ENCODE peak calls at places on chromosomes 6 and 20, in eight cellular contexts. D, C, S, N, T, U, J and H are unnamed samples. For H3K4me1, the result is how much of the 10 kb centered on the place peaks cover.

GRCh38 chr20:35718972-35719635 is 19.9 kb downstream of the ROMO1 start:
- DNase-seq in T (no peak), U (no peak), C (no peak), J (no peak), D (no peak), N (no peak), S (no peak), H (no peak)

GRCh38 chr20:40670251-40670650 is 18.8 kb downstream of the MAFB start:
- DNase-seq in J (no peak), C (no peak), S (no peak), T (no peak), D (no peak), N (no peak), U (no peak), H (no peak)

GRCh38 chr6:166625356-166625755 is 1.7 kb downstream of the RPS6KA2 start:
- DNase-seq in T (no peak), N (peak), D (no peak), J (no peak), U (no peak), C (no peak), S (no peak), H (no peak)

GRCh38 chr20:55251170-55251569 is 754.1 kb downstream of the CBLN4 start:
- DNase-seq in U (no peak), N (no peak), J (no peak), C (no peak), T (no peak), S (no peak), D (no peak), H (no peak)

GRCh38 chr20:51121901-51122412 is 99.0 kb upstream of the KCNG1 start:
- DNase-seq in N (peak), T (no peak), J (no peak), S (no peak), C (no peak), D (no peak), U (no peak), H (no peak)

GRCh38 chr6:111306104-111306888 is 176.7 kb downstream of the REV3L start:
- DNase-seq in D (no peak), J (no peak), N (no peak), S (no peak), U (no peak), C (no peak), T (no peak), H (no peak)

GRCh38 chr6:151719070-151719469 is 88.4 kb upstream of the ESR1 start:
- DNase-seq in S (no peak), T (no peak), C (no peak), J (no peak), N (no peak), U (no peak), D (no peak), H (no peak)

GRCh38 chr6:165915022-165915770 is 252.2 kb upstream of the PDE10A start:
- DNase-seq in S (no peak), J (no peak), D (no peak), N (no peak), T (no peak), U (no peak), C (no peak), H (no peak)

GRCh38 chr6:44257007-44257752 is at the start of gene SLC35B2:
- DNase-seq in D (peak), N (peak), T (peak), U (peak), C (peak), S (peak), J (peak), H (peak)

GRCh38 chr6:1597121-1597744 is 12.5 kb upstream of the FOXC1 start:
- DNase-seq in J (no peak), T (no peak), N (no peak), U (no peak), S (no peak), D (no peak), C (no peak), H (no peak)

GRCh38 chr6:31332637-31333602 is 24.1 kb downstream of the HLA-B start:
- DNase-seq in D (no peak), J (no peak), S (no peak), N (no peak), C (no peak), T (no peak), U (no peak), H (no peak)

GRCh38 chr6:1858191-1858590 is 248.5 kb downstream of the FOXC1 start:
- DNase-seq in T (no peak), D (no peak), U (no peak), N (no peak), C (no peak), J (no peak), S (no peak), H (no peak)

GRCh38 chr20:25039697-25040437 is 18.1 kb downstream of the ACSS1 start:
- DNase-seq in N (peak), D (peak), T (peak), S (peak), J (peak), U (peak), C (no peak), H (no peak)

GRCh38 chr20:25038591-25039015 is 19.3 kb downstream of the ACSS1 start:
- DNase-seq in N (no peak), J (no peak), C (no peak), T (no peak), D (no peak), S (no peak), U (peak), H (no peak)

GRCh38 chr20:25038103-25038410 is 19.9 kb downstream of the ACSS1 start:
- DNase-seq in N (no peak), C (no peak), U (no peak), T (no peak), S (no peak), D (no peak), J (no peak), H (no peak)

GRCh38 chr20:25041813-25042530 is 16.0 kb downstream of the ACSS1 start:
- DNase-seq in N (no peak), J (no peak), C (no peak), S (no peak), T (no peak), D (no peak), U (peak), H (no peak)

DNA sequence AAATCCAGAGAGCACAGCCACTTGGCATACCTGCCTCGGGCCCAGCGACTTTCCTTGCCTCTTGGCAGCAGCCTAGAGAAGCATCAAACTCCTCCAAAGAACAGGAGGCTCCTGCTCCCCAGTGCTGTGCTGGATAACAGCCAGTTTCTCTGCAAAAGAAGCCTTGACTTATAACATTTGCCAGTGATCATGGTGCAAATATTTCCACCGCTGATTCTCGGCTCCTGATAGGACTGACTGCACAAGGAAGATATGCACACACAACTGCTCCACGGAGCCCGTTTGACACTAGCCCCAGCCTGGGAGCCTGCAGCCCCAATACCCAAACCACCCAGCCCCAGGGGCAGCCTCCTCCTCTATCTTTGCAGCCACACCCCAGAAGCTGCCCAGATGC is 17.5 kb downstream of the ACSS1 start:
- DNase-seq in S (peak), N (peak), U (peak), T (peak), D (peak), J (peak), C (no peak), H (no peak)
- H3K4me1 ChIP-seq in S (under half), N (under half), U (half or more), T (half or more), D (half or more), J (half or more), C (under half), H (half or more)

DNA sequence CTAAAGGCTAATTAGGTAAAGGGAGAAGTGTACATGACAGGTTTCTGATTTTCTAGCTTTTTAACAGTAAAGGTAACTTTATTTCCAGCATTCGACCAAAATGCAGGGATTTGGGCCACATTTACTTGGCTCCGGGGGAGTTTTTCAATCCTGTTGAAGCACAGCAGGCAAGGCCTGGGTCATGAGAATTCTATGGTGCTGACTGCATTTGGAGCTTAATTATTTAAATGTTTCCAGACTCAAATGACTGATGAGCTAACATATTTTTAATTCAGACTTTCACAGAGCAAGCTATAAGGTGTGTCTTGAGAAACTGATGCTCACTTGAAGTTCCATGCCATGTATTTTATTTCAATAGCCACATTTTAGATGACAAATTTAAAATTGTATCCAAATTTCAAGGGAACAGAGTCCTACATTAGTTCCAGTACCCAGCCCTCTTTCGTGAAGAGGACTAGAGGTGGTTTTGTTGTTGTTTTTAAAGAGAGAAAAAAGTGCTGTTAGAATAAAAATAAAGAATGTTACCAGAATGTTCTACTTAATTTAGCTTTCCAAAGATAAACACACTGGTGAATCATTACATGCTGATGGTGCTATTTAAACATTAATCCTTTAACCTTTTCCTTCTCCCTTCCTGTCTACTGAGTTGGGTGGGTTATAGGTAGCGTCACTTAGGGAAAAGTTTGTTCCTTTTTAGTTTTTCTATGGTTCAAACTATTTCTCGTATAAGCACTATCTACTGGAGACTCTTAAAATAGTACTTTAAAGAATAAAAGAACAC is 82.3 kb upstream of the PHACTR2 start:
- DNase-seq in T (no peak), U (no peak), D (no peak), C (no peak), N (no peak), S (no peak), J (no peak), H (no peak)
- H3K27ac ChIP-seq in T (no peak), U (no peak), D (no peak), C (no peak), N (no peak), S (peak), J (peak), H (no peak)

GRCh38 chr6:119350202-119351004 is 842 bp upstream of the MAN1A1 start:
- DNase-seq in C (no peak), S (no peak), J (no peak), D (peak), U (no peak), T (peak), N (peak), H (no peak)
- H3K4me1 ChIP-seq in C (under half), S (under half), J (half or more), D (under half), U (under half), T (half or more), N (under half), H (under half)

DNA sequence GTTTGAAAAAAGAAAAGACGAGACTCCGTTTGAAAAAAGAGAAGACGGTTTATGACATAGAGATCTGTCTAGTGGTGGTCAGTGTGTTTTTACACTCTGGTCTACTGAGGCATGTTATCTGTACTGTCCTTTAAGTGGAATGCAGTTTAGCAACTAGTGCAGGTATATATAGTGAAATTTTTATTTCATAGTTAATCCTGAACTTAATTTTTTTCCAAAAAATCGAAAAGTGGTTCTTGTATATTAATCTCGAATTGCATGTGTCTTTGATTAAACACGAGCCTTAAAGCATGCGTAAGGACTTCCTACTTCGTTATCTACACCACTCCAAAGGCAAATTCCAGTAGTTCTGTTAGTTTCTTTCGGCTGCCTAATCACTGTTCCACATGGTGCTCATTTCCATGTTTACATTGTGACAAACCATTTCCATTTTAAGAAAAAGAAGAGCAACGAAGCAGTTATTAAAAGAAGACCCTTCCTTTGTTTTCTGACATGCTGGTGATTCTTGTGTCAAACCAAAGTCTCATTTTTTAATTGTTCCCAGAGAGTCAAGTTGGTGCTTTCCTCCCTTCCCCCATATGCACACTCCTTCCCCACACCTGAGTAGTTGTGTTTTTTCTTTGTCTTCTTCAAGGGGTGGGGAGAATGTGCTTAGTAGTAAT is 2.3 kb downstream of the SNX9 start:
- DNase-seq in T (no peak), U (no peak), C (no peak), D (no peak), N (peak), S (no peak), J (no peak), H (no peak)
- H3K27ac ChIP-seq in T (peak), U (peak), C (no peak), D (no peak), N (no peak), S (peak), J (peak), H (no peak)

GRCh38 chr6:41975276-41975675 is 33.7 kb upstream of the CCND3 start:
- DNase-seq in N (no peak), D (no peak), C (no peak), T (no peak), S (no peak), U (no peak), J (no peak), H (no peak)

GRCh38 chr6:41974281-41974825 is 32.7 kb upstream of the CCND3 start:
- DNase-seq in N (no peak), U (no peak), C (no peak), J (no peak), D (no peak), T (no peak), S (no peak), H (peak)

GRCh38 chr6:41976794-41977484 is 35.3 kb upstream of the CCND3 start:
- DNase-seq in T (no peak), S (no peak), D (no peak), C (no peak), J (no peak), N (peak), U (no peak), H (no peak)
- H3K4me1 ChIP-seq in T (under half), S (under half), D (under half), C (under half), J (under half), N (under half), U (under half), H (under half)

GRCh38 chr20:62796699-62797491 is 622 bp downstream of the MRGBP start:
- DNase-seq in U (no peak), J (no peak), D (peak), S (no peak), C (no peak), N (no peak), T (no peak), H (peak)

GRCh38 chr20:62799036-62799435 is 2.8 kb downstream of the MRGBP start:
- DNase-seq in U (no peak), J (no peak), N (no peak), D (no peak), T (no peak), C (no peak), S (no peak), H (peak)

GRCh38 chr20:62799459-62799858 is 3.2 kb downstream of the MRGBP start:
- DNase-seq in J (no peak), U (no peak), S (no peak), D (no peak), N (no peak), C (no peak), T (no peak), H (no peak)

GRCh38 chr20:62799873-62800272 is 3.6 kb downstream of the MRGBP start:
- DNase-seq in J (no peak), D (no peak), N (no peak), T (no peak), S (no peak), U (no peak), C (no peak), H (no peak)

GRCh38 chr20:62797671-62798532 is 1.6 kb downstream of the MRGBP start:
- DNase-seq in T (no peak), N (no peak), S (no peak), U (no peak), D (no peak), J (peak), C (no peak), H (peak)
- H3K27ac ChIP-seq in T (peak), N (no peak), S (peak), U (peak), D (peak), J (peak), C (no peak), H (peak)

GRCh38 chr6:163435013-163435412 is 20.5 kb downstream of the QKI start:
- DNase-seq in N (no peak), U (no peak), J (no peak), C (no peak), S (no peak), T (no peak), D (no peak), H (no peak)

GRCh38 chr6:163427498-163428254 is 13.2 kb downstream of the QKI start:
- DNase-seq in J (no peak), C (no peak), T (no peak), D (no peak), U (no peak), N (peak), S (no peak), H (no peak)

GRCh38 chr6:163432300-163432699 is 17.8 kb downstream of the QKI start:
- DNase-seq in U (no peak), J (no peak), N (no peak), C (no peak), D (no peak), S (no peak), T (no peak), H (no peak)

GRCh38 chr6:163428373-163428772 is 13.9 kb downstream of the QKI start:
- DNase-seq in S (no peak), J (no peak), C (no peak), U (no peak), T (no peak), N (no peak), D (no peak), H (no peak)

GRCh38 chr6:163429858-163430448 is 15.4 kb downstream of the QKI start:
- DNase-seq in U (no peak), D (no peak), C (no peak), S (no peak), J (no peak), T (no peak), N (no peak), H (no peak)
- H3K4me1 ChIP-seq in U (half or more), D (under half), C (under half), S (under half), J (half or more), T (half or more), N (under half), H (half or more)

GRCh38 chr20:6696001-6696400 is 71.5 kb upstream of the BMP2 start:
- DNase-seq in N (no peak), C (no peak), S (no peak), J (no peak), D (no peak), U (no peak), T (no peak), H (no peak)
- H3K27ac ChIP-seq in N (no peak), C (no peak), S (no peak), J (no peak), D (no peak), U (no peak), T (no peak), H (no peak)

GRCh38 chr6:139047677-139048076 is 19.1 kb downstream of the ABRACL start:
- DNase-seq in D (no peak), T (no peak), U (no peak), S (no peak), N (no peak), C (no peak), J (no peak), H (no peak)

DNA sequence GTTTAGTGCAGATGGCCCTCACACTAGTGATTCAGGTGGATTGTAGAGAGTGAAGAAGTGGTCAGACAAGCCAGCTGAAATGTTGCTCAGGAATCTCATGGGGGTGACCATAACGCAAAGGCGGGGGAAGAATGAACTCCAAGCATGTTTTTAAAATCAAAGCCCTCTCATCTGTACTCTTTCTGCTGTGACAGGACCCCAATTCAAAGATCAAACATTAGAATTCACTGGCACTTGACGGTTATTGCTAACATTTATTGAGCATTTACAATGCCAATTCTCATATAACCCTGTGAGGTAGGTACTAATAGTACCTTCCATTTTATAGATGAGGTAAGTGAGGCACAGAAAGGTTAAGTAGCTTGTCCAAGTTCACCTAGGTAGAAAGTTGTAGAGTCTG is 15.7 kb downstream of the ABRACL start:
- DNase-seq in N (no peak), J (no peak), D (no peak), U (no peak), T (no peak), C (no peak), S (no peak), H (no peak)
- H3K4me1 ChIP-seq in N (under half), J (under half), D (under half), U (under half), T (under half), C (under half), S (under half), H (under half)